ENCODE peak calls at places on chromosomes 11 and 22, in four cellular contexts. One of them, this sample, is unnamed.

GRCh38 chr22:19480173-19480568 is 451 bp downstream of the CDC45 start:
- DNase-seq in IMR-90: no peak
- DNase-seq in right lobe of liver: peak
- DNase-seq in heart right ventricle: no peak
- DNase-seq in this sample: no peak

GRCh38 chr11:100738701-100739100 is 51.6 kb downstream of the ARHGAP42 start:
- DNase-seq in IMR-90: no peak
- DNase-seq in right lobe of liver: no peak
- DNase-seq in heart right ventricle: no peak
- DNase-seq in this sample: no peak

GRCh38 chr11:12377824-12378593 is 638 bp downstream of the PARVA start:
- DNase-seq in right lobe of liver: peak
- DNase-seq in heart right ventricle: peak
- DNase-seq in IMR-90: peak
- DNase-seq in this sample: peak

GRCh38 chr22:42577623-42578240 is 24.0 kb downstream of the SERHL2 start:
- DNase-seq in right lobe of liver: no peak
- DNase-seq in IMR-90: no peak
- DNase-seq in heart right ventricle: no peak
- DNase-seq in this sample: no peak

GRCh38 chr11:1834132-1834610 is 619 bp upstream of the SYT8 start:
- DNase-seq in right lobe of liver: peak
- DNase-seq in IMR-90: no peak
- DNase-seq in heart right ventricle: peak
- DNase-seq in this sample: no peak

GRCh38 chr11:95544095-95544795 is 245.3 kb downstream of the FAM76B start:
- DNase-seq in heart right ventricle: no peak
- DNase-seq in IMR-90: peak
- DNase-seq in right lobe of liver: no peak
- DNase-seq in this sample: peak

GRCh38 chr11:100980156-100980555 is 149.5 kb downstream of the PGR start:
- DNase-seq in right lobe of liver: no peak
- DNase-seq in IMR-90: peak
- DNase-seq in heart right ventricle: no peak
- DNase-seq in this sample: peak

GRCh38 chr11:70209391-70209912 is 6.4 kb downstream of the FADD start:
- DNase-seq in right lobe of liver: peak
- DNase-seq in IMR-90: no peak
- DNase-seq in heart right ventricle: no peak
- DNase-seq in this sample: no peak

GRCh38 chr11:131044851-131045250 is 128.6 kb upstream of the SNX19 start:
- DNase-seq in IMR-90: no peak
- DNase-seq in heart right ventricle: no peak
- DNase-seq in right lobe of liver: no peak
- DNase-seq in this sample: no peak

GRCh38 chr11:48125866-48126265 is 90.7 kb upstream of the OR4B1 start:
- DNase-seq in heart right ventricle: no peak
- DNase-seq in right lobe of liver: no peak
- DNase-seq in IMR-90: no peak
- DNase-seq in this sample: no peak

GRCh38 chr22:33524511-33525270 is 395.6 kb downstream of the LARGE1 start:
- DNase-seq in right lobe of liver: no peak
- DNase-seq in heart right ventricle: no peak
- DNase-seq in IMR-90: no peak
- DNase-seq in this sample: no peak

GRCh38 chr22:36086170-36086490 is 57.5 kb upstream of the RBFOX2 start:
- DNase-seq in IMR-90: no peak
- DNase-seq in heart right ventricle: no peak
- DNase-seq in right lobe of liver: no peak
- DNase-seq in this sample: peak

GRCh38 chr11:69010361-69010891 is 2.6 kb downstream of the MRGPRF start:
- DNase-seq in heart right ventricle: no peak
- DNase-seq in IMR-90: peak
- DNase-seq in right lobe of liver: no peak
- DNase-seq in this sample: no peak

GRCh38 chr22:20463324-20464095 is 25.9 kb upstream of the SCARF2 start:
- DNase-seq in heart right ventricle: no peak
- DNase-seq in right lobe of liver: peak
- DNase-seq in IMR-90: no peak
- DNase-seq in this sample: no peak

GRCh38 chr22:43148581-43148980 is 2.8 kb upstream of the TSPO start:
- DNase-seq in heart right ventricle: no peak
- DNase-seq in right lobe of liver: no peak
- DNase-seq in IMR-90: no peak
- DNase-seq in this sample: no peak

GRCh38 chr22:30968015-30968923 is at the start of gene MORC2:
- DNase-seq in heart right ventricle: no peak
- DNase-seq in right lobe of liver: peak
- DNase-seq in IMR-90: peak
- DNase-seq in this sample: peak

GRCh38 chr22:32487021-32487420 is 12.4 kb downstream of the FBXO7 start:
- DNase-seq in IMR-90: no peak
- DNase-seq in right lobe of liver: no peak
- DNase-seq in heart right ventricle: no peak
- DNase-seq in this sample: no peak

GRCh38 chr22:42673898-42674390 is 24.8 kb upstream of the CYB5R3 start:
- DNase-seq in heart right ventricle: no peak
- DNase-seq in right lobe of liver: no peak
- DNase-seq in IMR-90: no peak
- DNase-seq in this sample: peak

GRCh38 chr11:4559527-4560440 is 14.8 kb downstream of the OR52M1 start:
- DNase-seq in right lobe of liver: no peak
- DNase-seq in heart right ventricle: no peak
- DNase-seq in IMR-90: no peak
- DNase-seq in this sample: no peak

GRCh38 chr11:61961570-61962212 is 5.7 kb downstream of the FTH1 start:
- DNase-seq in right lobe of liver: no peak
- DNase-seq in heart right ventricle: peak
- DNase-seq in IMR-90: no peak
- DNase-seq in this sample: peak

GRCh38 chr11:115075340-115075739 is 397.0 kb downstream of the NXPE2 start:
- DNase-seq in IMR-90: no peak
- DNase-seq in right lobe of liver: no peak
- DNase-seq in heart right ventricle: no peak
- DNase-seq in this sample: no peak

GRCh38 chr11:75200531-75200930 is 40.0 kb upstream of the TPBGL start:
- DNase-seq in IMR-90: no peak
- DNase-seq in heart right ventricle: no peak
- DNase-seq in right lobe of liver: no peak
- DNase-seq in this sample: no peak

GRCh38 chr22:31477329-31477728 is 12.3 kb downstream of the EIF4ENIF1 start:
- DNase-seq in right lobe of liver: no peak
- DNase-seq in IMR-90: no peak
- DNase-seq in heart right ventricle: no peak
- DNase-seq in this sample: no peak

GRCh38 chr11:90525962-90526361 is 303.1 kb upstream of the CHORDC1 start:
- DNase-seq in IMR-90: no peak
- DNase-seq in right lobe of liver: no peak
- DNase-seq in heart right ventricle: no peak
- DNase-seq in this sample: no peak

GRCh38 chr11:59938718-59939117 is 486 bp downstream of the OOSP1 start:
- DNase-seq in right lobe of liver: no peak
- DNase-seq in heart right ventricle: no peak
- DNase-seq in IMR-90: no peak
- DNase-seq in this sample: no peak

GRCh38 chr11:74325649-74326645 is 14.5 kb upstream of the P4HA3 start:
- DNase-seq in right lobe of liver: no peak
- DNase-seq in IMR-90: peak
- DNase-seq in heart right ventricle: peak
- DNase-seq in this sample: peak

GRCh38 chr11:122264121-122264520 is 148.1 kb upstream of the BLID start:
- DNase-seq in IMR-90: no peak
- DNase-seq in heart right ventricle: no peak
- DNase-seq in right lobe of liver: no peak
- DNase-seq in this sample: no peak

GRCh38 chr11:123642435-123642834 is 12.0 kb downstream of the SCN3B start:
- DNase-seq in heart right ventricle: no peak
- DNase-seq in IMR-90: no peak
- DNase-seq in right lobe of liver: no peak
- DNase-seq in this sample: no peak

GRCh38 chr11:129733981-129734380 is 81.7 kb upstream of the TMEM45B start:
- DNase-seq in right lobe of liver: no peak
- DNase-seq in heart right ventricle: no peak
- DNase-seq in IMR-90: no peak
- DNase-seq in this sample: no peak

GRCh38 chr11:93969925-93970922 is 50.9 kb upstream of the HEPHL1 start:
- DNase-seq in right lobe of liver: no peak
- DNase-seq in heart right ventricle: no peak
- DNase-seq in IMR-90: no peak
- DNase-seq in this sample: no peak

GRCh38 chr11:441418-442274 is at the start of gene ANO9:
- DNase-seq in IMR-90: no peak
- DNase-seq in heart right ventricle: no peak
- DNase-seq in right lobe of liver: peak
- DNase-seq in this sample: no peak

GRCh38 chr11:126456783-126457542 is 101.5 kb downstream of the ST3GAL4 start:
- DNase-seq in IMR-90: no peak
- DNase-seq in heart right ventricle: no peak
- DNase-seq in right lobe of liver: no peak
- DNase-seq in this sample: no peak

GRCh38 chr11:67366546-67366945 is 6.9 kb downstream of the CLCF1 start:
- DNase-seq in IMR-90: no peak
- DNase-seq in right lobe of liver: no peak
- DNase-seq in heart right ventricle: no peak
- DNase-seq in this sample: peak

GRCh38 chr11:40602866-40603578 is 856.4 kb downstream of the LRRC4C start:
- DNase-seq in right lobe of liver: no peak
- DNase-seq in IMR-90: no peak
- DNase-seq in heart right ventricle: no peak
- DNase-seq in this sample: no peak

GRCh38 chr11:7046474-7046873 is 26.2 kb downstream of the NLRP14 start:
- DNase-seq in right lobe of liver: no peak
- DNase-seq in IMR-90: peak
- DNase-seq in heart right ventricle: no peak
- DNase-seq in this sample: peak

GRCh38 chr11:33630936-33631748 is 69.5 kb downstream of the C11orf91 start:
- DNase-seq in heart right ventricle: no peak
- DNase-seq in right lobe of liver: no peak
- DNase-seq in IMR-90: no peak
- DNase-seq in this sample: no peak

GRCh38 chr22:28103596-28103995 is 184.5 kb upstream of the PITPNB start:
- DNase-seq in heart right ventricle: no peak
- DNase-seq in IMR-90: no peak
- DNase-seq in right lobe of liver: no peak
- DNase-seq in this sample: peak

GRCh38 chr11:17746096-17746495 is 11.5 kb downstream of the KCNC1 start:
- DNase-seq in right lobe of liver: no peak
- DNase-seq in IMR-90: no peak
- DNase-seq in heart right ventricle: no peak
- DNase-seq in this sample: no peak
- H3K4me3 ChIP-seq in right lobe of liver: no peak
- H3K4me3 ChIP-seq in IMR-90: no peak
- H3K4me3 ChIP-seq in heart right ventricle: no peak
- H3K4me3 ChIP-seq in this sample: no peak

DNA sequence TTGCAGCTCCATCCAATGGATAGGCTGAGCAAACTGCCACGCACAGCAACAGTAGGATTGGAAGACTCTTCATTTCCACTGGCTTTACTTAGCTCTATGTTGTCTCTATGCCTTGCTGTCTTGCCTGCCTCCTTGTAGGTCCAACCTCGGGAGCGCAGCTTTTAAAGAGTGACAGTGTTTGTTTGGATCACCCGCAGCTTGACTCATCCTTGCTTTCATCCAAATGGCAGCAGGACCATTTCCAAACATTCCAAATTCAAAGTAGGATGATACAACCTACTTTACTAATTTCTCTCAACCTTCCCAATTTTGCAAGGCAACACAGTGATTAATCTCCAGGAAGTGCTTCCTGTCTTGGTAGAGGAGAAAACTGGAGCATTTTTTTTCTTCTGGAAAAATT is at the start of gene MMP3:
- DNase-seq in right lobe of liver: no peak
- DNase-seq in IMR-90: peak
- DNase-seq in heart right ventricle: no peak
- DNase-seq in this sample: no peak
- H3K4me3 ChIP-seq in right lobe of liver: no peak
- H3K4me3 ChIP-seq in IMR-90: no peak
- H3K4me3 ChIP-seq in heart right ventricle: no peak
- H3K4me3 ChIP-seq in this sample: no peak

DNA sequence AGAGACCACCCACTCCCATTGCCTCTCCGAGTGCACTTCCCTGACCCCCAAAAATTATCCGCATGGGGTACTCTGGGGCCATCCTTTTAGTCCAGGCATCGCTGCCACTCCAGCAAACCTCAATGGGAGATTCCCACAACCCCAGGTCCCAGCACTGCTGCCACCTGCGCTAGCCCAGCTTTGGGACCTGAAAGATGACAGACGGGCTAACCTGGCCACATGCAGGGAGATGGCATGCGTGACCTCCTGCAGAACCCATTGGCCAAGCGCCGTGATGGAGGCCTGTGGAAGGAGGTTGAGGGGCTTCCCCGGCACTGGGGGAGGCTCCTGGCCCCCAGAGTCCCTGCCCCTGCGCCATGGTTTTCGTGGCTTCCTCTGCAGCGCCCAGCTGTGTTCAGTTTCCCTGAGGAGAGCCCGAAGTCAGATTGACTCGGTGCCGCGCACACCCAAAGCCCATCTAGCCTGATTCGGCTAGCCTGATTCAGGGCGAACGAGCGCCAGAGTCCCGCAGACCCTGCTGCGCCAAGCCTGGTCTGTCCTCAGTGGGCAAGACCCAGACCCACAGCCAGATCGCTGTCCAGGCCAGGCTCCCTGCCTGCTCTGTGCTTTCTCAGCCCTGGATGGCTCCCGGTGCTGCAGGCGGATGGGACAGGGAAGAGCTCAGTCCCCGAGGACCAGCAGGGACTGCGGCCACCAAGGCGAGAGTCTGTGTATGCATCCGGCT is 751 bp upstream of the WNT7B start:
- DNase-seq in right lobe of liver: no peak
- DNase-seq in heart right ventricle: no peak
- DNase-seq in IMR-90: peak
- DNase-seq in this sample: no peak
- H3K4me3 ChIP-seq in right lobe of liver: no peak
- H3K4me3 ChIP-seq in heart right ventricle: no peak
- H3K4me3 ChIP-seq in IMR-90: no peak
- H3K4me3 ChIP-seq in this sample: no peak

DNA sequence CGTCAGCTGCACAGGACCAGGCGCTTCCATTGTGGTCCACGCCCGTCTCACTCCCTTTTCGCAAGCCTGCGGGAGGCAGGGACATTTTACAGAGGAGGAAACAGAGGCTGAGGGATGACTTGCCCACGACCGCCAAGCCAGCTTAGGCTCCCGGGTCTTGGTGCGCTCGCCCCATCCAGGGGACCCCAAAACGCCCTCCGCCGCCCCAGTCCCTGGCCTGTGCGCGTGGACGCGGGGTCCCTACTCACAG is 300 bp downstream of the WNT11 start:
- DNase-seq in right lobe of liver: no peak
- DNase-seq in IMR-90: no peak
- DNase-seq in heart right ventricle: no peak
- DNase-seq in this sample: no peak
- H3K4me3 ChIP-seq in right lobe of liver: peak
- H3K4me3 ChIP-seq in IMR-90: peak
- H3K4me3 ChIP-seq in heart right ventricle: peak
- H3K4me3 ChIP-seq in this sample: peak

GRCh38 chr11:3124821-3125220 is 40.3 kb downstream of the OSBPL5 start:
- DNase-seq in IMR-90: no peak
- DNase-seq in right lobe of liver: peak
- DNase-seq in heart right ventricle: no peak
- DNase-seq in this sample: no peak
- H3K4me3 ChIP-seq in IMR-90: no peak
- H3K4me3 ChIP-seq in right lobe of liver: no peak
- H3K4me3 ChIP-seq in heart right ventricle: no peak
- H3K4me3 ChIP-seq in this sample: no peak